ENCODE peak calls at places on chromosomes 2 and 18, in nine cellular contexts. One of them, this sample, is unnamed.
A peak's percentile ranks its signal among the peaks of the same experiment; 100 is the strongest.

GRCh38 chr2:218694405-218695145 is 16.1 kb upstream of the TTLL4 start:
- DNase-seq in colonic mucosa: no peak
- DNase-seq in heart left ventricle: no peak
- DNase-seq in AG09309: no peak
- DNase-seq in mucosa of descending colon: no peak
- DNase-seq in GM06990: no peak
- DNase-seq in fibroblast of pulmonary artery: peak; percentile 34
- DNase-seq in HL-60: no peak
- DNase-seq in WERI-Rb-1: no peak
- DNase-seq in this sample: no peak

GRCh38 chr2:207188601-207189000 is 22.9 kb upstream of the KLF7 start:
- DNase-seq in GM06990: no peak
- DNase-seq in AG09309: no peak
- DNase-seq in WERI-Rb-1: no peak
- DNase-seq in HL-60: no peak
- DNase-seq in mucosa of descending colon: no peak
- DNase-seq in fibroblast of pulmonary artery: peak; percentile 50
- DNase-seq in colonic mucosa: no peak
- DNase-seq in heart left ventricle: no peak
- DNase-seq in this sample: no peak

GRCh38 chr2:45291283-45291682 is 282.0 kb upstream of the SIX2 start:
- DNase-seq in AG09309: no peak
- DNase-seq in colonic mucosa: no peak
- DNase-seq in fibroblast of pulmonary artery: peak; percentile 68
- DNase-seq in HL-60: no peak
- DNase-seq in WERI-Rb-1: no peak
- DNase-seq in mucosa of descending colon: no peak
- DNase-seq in heart left ventricle: no peak
- DNase-seq in GM06990: no peak
- DNase-seq in this sample: no peak

GRCh38 chr2:241007880-241008710 is 9.7 kb downstream of the SNED1 start:
- DNase-seq in heart left ventricle: no peak
- DNase-seq in GM06990: no peak
- DNase-seq in colonic mucosa: no peak
- DNase-seq in AG09309: no peak
- DNase-seq in WERI-Rb-1: no peak
- DNase-seq in fibroblast of pulmonary artery: no peak
- DNase-seq in mucosa of descending colon: no peak
- DNase-seq in HL-60: no peak
- DNase-seq in this sample: no peak

GRCh38 chr2:128414351-128414750 is 95.7 kb upstream of the HS6ST1 start:
- DNase-seq in colonic mucosa: peak; percentile 9
- DNase-seq in WERI-Rb-1: no peak
- DNase-seq in AG09309: no peak
- DNase-seq in HL-60: no peak
- DNase-seq in heart left ventricle: no peak
- DNase-seq in GM06990: no peak
- DNase-seq in fibroblast of pulmonary artery: no peak
- DNase-seq in mucosa of descending colon: no peak
- DNase-seq in this sample: no peak

GRCh38 chr2:160657206-160657605 is 163.6 kb upstream of the RBMS1 start:
- DNase-seq in colonic mucosa: no peak
- DNase-seq in heart left ventricle: no peak
- DNase-seq in HL-60: no peak
- DNase-seq in AG09309: no peak
- DNase-seq in WERI-Rb-1: no peak
- DNase-seq in fibroblast of pulmonary artery: peak; percentile 39
- DNase-seq in GM06990: no peak
- DNase-seq in mucosa of descending colon: no peak
- DNase-seq in this sample: no peak

GRCh38 chr2:111162718-111163331 is 42.1 kb downstream of the BCL2L11 start:
- DNase-seq in WERI-Rb-1: no peak
- DNase-seq in mucosa of descending colon: no peak
- DNase-seq in heart left ventricle: no peak
- DNase-seq in colonic mucosa: no peak
- DNase-seq in GM06990: peak; percentile 29
- DNase-seq in HL-60: no peak
- DNase-seq in AG09309: no peak
- DNase-seq in fibroblast of pulmonary artery: peak; percentile 22
- DNase-seq in this sample: no peak

GRCh38 chr2:45232824-45233223 is 223.6 kb upstream of the SIX2 start:
- DNase-seq in GM06990: no peak
- DNase-seq in fibroblast of pulmonary artery: peak; percentile 36
- DNase-seq in WERI-Rb-1: no peak
- DNase-seq in AG09309: no peak
- DNase-seq in colonic mucosa: no peak
- DNase-seq in mucosa of descending colon: no peak
- DNase-seq in HL-60: no peak
- DNase-seq in heart left ventricle: no peak
- DNase-seq in this sample: no peak

GRCh38 chr18:54261894-54262293 is 7.4 kb upstream of the POLI start:
- DNase-seq in mucosa of descending colon: no peak
- DNase-seq in WERI-Rb-1: no peak
- DNase-seq in colonic mucosa: no peak
- DNase-seq in GM06990: peak; percentile 78
- DNase-seq in HL-60: no peak
- DNase-seq in AG09309: no peak
- DNase-seq in heart left ventricle: no peak
- DNase-seq in fibroblast of pulmonary artery: no peak
- DNase-seq in this sample: no peak

GRCh38 chr2:240586919-240587800 is 626 bp downstream of the CAPN10 start:
- DNase-seq in mucosa of descending colon: peak; percentile 62
- DNase-seq in colonic mucosa: peak; percentile 72
- DNase-seq in GM06990: no peak
- DNase-seq in HL-60: no peak
- DNase-seq in WERI-Rb-1: peak; percentile 37
- DNase-seq in fibroblast of pulmonary artery: no peak
- DNase-seq in AG09309: no peak
- DNase-seq in heart left ventricle: no peak
- DNase-seq in this sample: no peak

GRCh38 chr2:144198116-144198515 is 321.8 kb downstream of the ZEB2 start:
- DNase-seq in fibroblast of pulmonary artery: peak; percentile 62
- DNase-seq in HL-60: peak; percentile 65
- DNase-seq in heart left ventricle: no peak
- DNase-seq in colonic mucosa: no peak
- DNase-seq in AG09309: no peak
- DNase-seq in WERI-Rb-1: no peak
- DNase-seq in mucosa of descending colon: no peak
- DNase-seq in GM06990: no peak
- DNase-seq in this sample: no peak

GRCh38 chr2:145593991-145594702 is 1074.2 kb upstream of the ZEB2 start:
- DNase-seq in HL-60: no peak
- DNase-seq in fibroblast of pulmonary artery: peak; percentile 87
- DNase-seq in GM06990: no peak
- DNase-seq in WERI-Rb-1: no peak
- DNase-seq in heart left ventricle: peak; percentile 3
- DNase-seq in AG09309: peak; percentile 81
- DNase-seq in colonic mucosa: no peak
- DNase-seq in mucosa of descending colon: no peak
- DNase-seq in this sample: no peak

GRCh38 chr2:101047075-101047766 is 45.1 kb downstream of the RPL31 start:
- DNase-seq in fibroblast of pulmonary artery: peak; percentile 48
- DNase-seq in colonic mucosa: no peak
- DNase-seq in AG09309: no peak
- DNase-seq in WERI-Rb-1: no peak
- DNase-seq in HL-60: no peak
- DNase-seq in GM06990: no peak
- DNase-seq in heart left ventricle: no peak
- DNase-seq in mucosa of descending colon: no peak
- DNase-seq in this sample: peak; percentile 27

GRCh38 chr2:160371251-160372009 is 122.2 kb downstream of the RBMS1 start:
- DNase-seq in heart left ventricle: peak; percentile 39
- DNase-seq in fibroblast of pulmonary artery: peak; percentile 80
- DNase-seq in GM06990: no peak
- DNase-seq in AG09309: no peak
- DNase-seq in mucosa of descending colon: no peak
- DNase-seq in colonic mucosa: no peak
- DNase-seq in WERI-Rb-1: no peak
- DNase-seq in HL-60: no peak
- DNase-seq in this sample: no peak

GRCh38 chr2:172102159-172102857 is 392 bp downstream of the DLX2 start:
- DNase-seq in fibroblast of pulmonary artery: peak; percentile 60
- DNase-seq in HL-60: no peak
- DNase-seq in WERI-Rb-1: peak; percentile 45
- DNase-seq in mucosa of descending colon: no peak
- DNase-seq in heart left ventricle: no peak
- DNase-seq in AG09309: no peak
- DNase-seq in GM06990: peak; percentile 59
- DNase-seq in colonic mucosa: no peak
- DNase-seq in this sample: no peak

GRCh38 chr2:65350714-65351113 is 81.7 kb downstream of the SPRED2 start:
- DNase-seq in colonic mucosa: no peak
- DNase-seq in mucosa of descending colon: no peak
- DNase-seq in HL-60: no peak
- DNase-seq in fibroblast of pulmonary artery: no peak
- DNase-seq in AG09309: no peak
- DNase-seq in WERI-Rb-1: no peak
- DNase-seq in GM06990: peak; percentile 61
- DNase-seq in heart left ventricle: no peak
- DNase-seq in this sample: no peak
- H3K4me3 ChIP-seq in colonic mucosa: no peak overlapping the region
- H3K4me3 ChIP-seq in mucosa of descending colon: no peak overlapping the region
- H3K4me3 ChIP-seq in HL-60: no peak overlapping the region
- H3K4me3 ChIP-seq in fibroblast of pulmonary artery: no peak overlapping the region
- H3K4me3 ChIP-seq in AG09309: no peak overlapping the region
- H3K4me3 ChIP-seq in WERI-Rb-1: no peak overlapping the region
- H3K4me3 ChIP-seq in GM06990: no peak overlapping the region
- H3K4me3 ChIP-seq in heart left ventricle: no peak overlapping the region
- H3K4me3 ChIP-seq in this sample: no peak overlapping the region

DNA sequence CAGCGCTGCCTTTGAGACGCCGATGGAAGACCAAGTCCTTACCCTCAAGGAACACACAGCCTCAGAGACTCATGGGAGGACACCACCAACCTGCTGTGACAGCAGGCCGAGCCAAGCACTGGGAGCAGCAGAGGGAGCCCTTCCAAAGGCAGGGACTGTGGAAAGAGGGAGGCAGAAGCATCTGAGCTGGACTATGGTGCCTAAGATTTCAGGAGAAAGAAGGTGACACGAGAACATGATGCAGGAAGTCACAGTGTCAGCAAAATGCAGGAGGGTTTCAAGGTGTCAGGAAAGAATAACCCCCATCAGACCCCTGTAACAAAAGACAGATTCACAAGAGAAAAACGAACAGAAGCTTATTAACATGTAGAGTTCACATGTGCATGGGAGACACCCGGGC is 24.2 kb upstream of the COX7A2L start:
- DNase-seq in WERI-Rb-1: peak; percentile 70
- DNase-seq in fibroblast of pulmonary artery: peak; percentile 8
- DNase-seq in heart left ventricle: no peak
- DNase-seq in colonic mucosa: peak; percentile 56
- DNase-seq in mucosa of descending colon: peak; percentile 57
- DNase-seq in GM06990: no peak
- DNase-seq in HL-60: no peak
- DNase-seq in AG09309: no peak
- DNase-seq in this sample: no peak
- TF ChIP-seq CTCF in WERI-Rb-1: peak; percentile 80
- TF ChIP-seq CTCF in fibroblast of pulmonary artery: peak; percentile 37
- TF ChIP-seq CTCF in heart left ventricle: no peak
- TF ChIP-seq CTCF in colonic mucosa: no peak
- TF ChIP-seq CTCF in mucosa of descending colon: no peak
- TF ChIP-seq CTCF in GM06990: no peak
- TF ChIP-seq CTCF in HL-60: no peak
- TF ChIP-seq CTCF in AG09309: peak; percentile 30
- TF ChIP-seq CTCF in this sample: peak; percentile 31

DNA sequence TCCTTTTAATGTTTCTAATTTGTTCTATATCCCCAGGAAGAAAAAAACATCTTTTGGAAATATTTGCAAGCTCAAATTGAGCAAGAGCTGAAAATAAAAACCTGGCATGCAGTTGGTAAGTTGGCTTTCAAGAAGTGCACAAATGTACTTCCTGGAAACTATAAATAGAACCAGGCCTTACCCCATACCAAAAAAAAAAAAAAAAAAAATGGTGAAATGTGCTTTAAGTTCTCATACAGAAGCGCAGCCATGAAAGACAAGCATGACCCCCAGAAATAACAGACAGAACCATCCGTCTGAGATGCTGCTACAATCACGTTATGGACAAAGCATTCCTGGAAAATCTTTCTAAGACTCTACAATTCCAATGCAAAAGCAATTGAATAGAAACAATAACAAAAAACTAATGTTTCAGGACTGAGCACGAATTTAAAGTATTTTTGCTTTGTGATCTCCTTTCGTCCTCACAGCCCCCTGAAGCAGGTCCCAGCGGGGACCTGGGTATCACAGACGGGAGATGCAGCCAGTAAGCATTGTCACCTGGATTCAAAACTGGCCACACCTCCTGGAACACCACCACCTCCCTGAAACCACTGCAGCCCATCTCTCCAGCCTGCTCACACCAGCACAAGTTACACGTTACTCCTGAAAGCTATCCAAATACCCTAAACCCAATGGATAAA is 178.3 kb downstream of the HDAC4 start:
- DNase-seq in WERI-Rb-1: no peak
- DNase-seq in fibroblast of pulmonary artery: peak; percentile 78
- DNase-seq in heart left ventricle: no peak
- DNase-seq in AG09309: no peak
- DNase-seq in HL-60: peak; percentile 80
- DNase-seq in mucosa of descending colon: no peak
- DNase-seq in GM06990: no peak
- DNase-seq in colonic mucosa: no peak
- DNase-seq in this sample: no peak
- H3K4me3 ChIP-seq in WERI-Rb-1: no peak overlapping the region
- H3K4me3 ChIP-seq in fibroblast of pulmonary artery: peak overlapping the region; percentile 29
- H3K4me3 ChIP-seq in heart left ventricle: no peak overlapping the region
- H3K4me3 ChIP-seq in AG09309: no peak overlapping the region
- H3K4me3 ChIP-seq in HL-60: no peak overlapping the region
- H3K4me3 ChIP-seq in mucosa of descending colon: no peak overlapping the region
- H3K4me3 ChIP-seq in GM06990: no peak overlapping the region
- H3K4me3 ChIP-seq in colonic mucosa: no peak overlapping the region
- H3K4me3 ChIP-seq in this sample: no peak overlapping the region

GRCh38 chr2:228559774-228560415 is 378.4 kb upstream of the SPHKAP start:
- DNase-seq in heart left ventricle: no peak
- DNase-seq in mucosa of descending colon: no peak
- DNase-seq in GM06990: peak; percentile 16
- DNase-seq in colonic mucosa: no peak
- DNase-seq in AG09309: no peak
- DNase-seq in fibroblast of pulmonary artery: no peak
- DNase-seq in HL-60: no peak
- DNase-seq in WERI-Rb-1: no peak
- DNase-seq in this sample: no peak

GRCh38 chr2:228556707-228557106 is 375.2 kb upstream of the SPHKAP start:
- DNase-seq in colonic mucosa: peak; percentile 63
- DNase-seq in fibroblast of pulmonary artery: peak; percentile 8
- DNase-seq in WERI-Rb-1: no peak
- DNase-seq in AG09309: peak; percentile 21
- DNase-seq in HL-60: no peak
- DNase-seq in heart left ventricle: no peak
- DNase-seq in mucosa of descending colon: peak; percentile 58
- DNase-seq in GM06990: no peak
- DNase-seq in this sample: no peak
- TF ChIP-seq CTCF in colonic mucosa: no peak
- TF ChIP-seq CTCF in fibroblast of pulmonary artery: no peak
- TF ChIP-seq CTCF in WERI-Rb-1: no peak
- TF ChIP-seq CTCF in AG09309: no peak
- TF ChIP-seq CTCF in HL-60: no peak
- TF ChIP-seq CTCF in heart left ventricle: no peak
- TF ChIP-seq CTCF in mucosa of descending colon: no peak
- TF ChIP-seq CTCF in GM06990: no peak
- TF ChIP-seq CTCF in this sample: no peak

GRCh38 chr2:231642631-231643493 is 50.2 kb downstream of the TEX44 start:
- DNase-seq in WERI-Rb-1: no peak
- DNase-seq in AG09309: peak; percentile 95
- DNase-seq in GM06990: peak; percentile 62
- DNase-seq in colonic mucosa: peak; percentile 95
- DNase-seq in fibroblast of pulmonary artery: peak; percentile 90
- DNase-seq in mucosa of descending colon: peak; percentile 92
- DNase-seq in heart left ventricle: peak; percentile 92
- DNase-seq in HL-60: peak; percentile 78
- DNase-seq in this sample: peak; percentile 82
- H3K4me3 ChIP-seq in WERI-Rb-1: no peak overlapping the region
- H3K4me3 ChIP-seq in AG09309: peak overlapping the region; percentile 22
- H3K4me3 ChIP-seq in GM06990: peak overlapping the region; percentile 52
- H3K4me3 ChIP-seq in colonic mucosa: no peak overlapping the region
- H3K4me3 ChIP-seq in fibroblast of pulmonary artery: no peak overlapping the region
- H3K4me3 ChIP-seq in mucosa of descending colon: no peak overlapping the region
- H3K4me3 ChIP-seq in heart left ventricle: no peak overlapping the region
- H3K4me3 ChIP-seq in HL-60: peak overlapping the region; percentile 18
- H3K4me3 ChIP-seq in this sample: no peak overlapping the region